ENCODE peak calls at places on chromosomes 16 and 17, in nine cellular contexts. G is amniotic stem cell; H is hypothalamus; R is RWPE1; I is GOT3; A is naive thymus-derived CD4-positive, alpha-beta T cell; C is hepatic stellate cell; Y is iPS DF 6.9; J is renal cortical epithelial cell. O is an unnamed sample.
A peak's percentile ranks its signal among the peaks of the same experiment; 100 is the strongest.

GRCh38 chr16:87603684-87604571 is 1.6 kb downstream of the JPH3 start:
- DNase-seq in G (no peak), H (no peak), R (no peak), I (no peak), A (no peak), C (no peak), Y (no peak), J (no peak), O (no peak)

GRCh38 chr16:35102780-35103403 is 1643.5 kb downstream of the TP53TG3F start:
- DNase-seq in G (no peak), H (no peak), R (no peak), I (no peak), A (no peak), C (no peak), Y (no peak), J (no peak), O (no peak)

GRCh38 chr16:67781548-67781921 is 24.8 kb downstream of the RANBP10 start:
- DNase-seq in G (no peak), H (no peak), R (no peak), I (no peak), A (no peak), C (no peak), Y (no peak), J (no peak), O (no peak)

GRCh38 chr16:65783709-65784474 is 582.6 kb upstream of the CDH5 start:
- DNase-seq in G (no peak), H (no peak), R (no peak), I (no peak), A (no peak), C (no peak), Y (no peak), J (no peak), O (no peak)

GRCh38 chr17:75084039-75084660 is 3.6 kb upstream of the SLC16A5 start:
- DNase-seq in G (no peak), H (no peak), R (no peak), I (no peak), A (no peak), C (no peak), Y (no peak), J (peak; percentile 91), O (peak; percentile 83)

GRCh38 chr17:74795327-74796020 is 19.3 kb upstream of the NAT9 start:
- DNase-seq in G (no peak), H (no peak), R (no peak), I (no peak), A (no peak), C (no peak), Y (no peak), J (no peak), O (no peak)

GRCh38 chr17:17446666-17447155 is 30.1 kb upstream of the MED9 start:
- DNase-seq in G (no peak), H (no peak), R (no peak), I (no peak), A (no peak), C (no peak), Y (no peak), J (no peak), O (no peak)

GRCh38 chr16:30065943-30066881 is 652 bp downstream of the ALDOA start:
- DNase-seq in G (no peak), H (no peak), R (peak; percentile 58), I (peak; percentile 69), A (no peak), C (peak; percentile 79), Y (no peak), J (no peak), O (no peak)

GRCh38 chr16:14669776-14670175 is 24.3 kb downstream of the PLA2G10 start:
- DNase-seq in G (no peak), H (no peak), R (peak; percentile 12), I (no peak), A (no peak), C (no peak), Y (no peak), J (no peak), O (no peak)

GRCh38 chr16:17266606-17267313 is 204.0 kb downstream of the XYLT1 start:
- DNase-seq in G (no peak), H (peak; percentile 38), R (no peak), I (no peak), A (no peak), C (no peak), Y (no peak), J (no peak), O (no peak)

GRCh38 chr16:8887952-8888560 is 5.9 kb downstream of the LITAFD start:
- DNase-seq in G (no peak), H (peak; percentile 83), R (no peak), I (no peak), A (no peak), C (peak; percentile 73), Y (no peak), J (no peak), O (no peak)